ENCODE peak calls at places on chromosomes 6 and 20, in five cellular contexts. One of them, this sample, is unnamed.

GRCh38 chr6:58290177-58290576 is 972.7 kb downstream of the PRIM2 start:
- DNase-seq in transverse colon: no peak
- DNase-seq in GM12878: no peak
- DNase-seq in breast epithelium: no peak
- DNase-seq in HepG2: no peak
- DNase-seq in this sample: no peak

GRCh38 chr20:64048402-64049044 is 916 bp downstream of the SOX18 start:
- DNase-seq in breast epithelium: no peak
- DNase-seq in HepG2: no peak
- DNase-seq in GM12878: no peak
- DNase-seq in transverse colon: no peak
- DNase-seq in this sample: no peak

GRCh38 chr6:32096394-32097258 is 12.5 kb downstream of the TNXB start:
- DNase-seq in breast epithelium: no peak
- DNase-seq in HepG2: no peak
- DNase-seq in transverse colon: no peak
- DNase-seq in GM12878: no peak
- DNase-seq in this sample: peak; percentile 61

GRCh38 chr6:19988555-19988954 is 151.4 kb downstream of the ID4 start:
- DNase-seq in transverse colon: no peak
- DNase-seq in HepG2: peak; percentile 8
- DNase-seq in GM12878: no peak
- DNase-seq in breast epithelium: no peak
- DNase-seq in this sample: no peak

GRCh38 chr20:62740286-62741141 is 31.9 kb downstream of the NTSR1 start:
- DNase-seq in GM12878: peak; percentile 78
- DNase-seq in HepG2: peak; percentile 54
- DNase-seq in transverse colon: peak; percentile 47
- DNase-seq in breast epithelium: no peak
- DNase-seq in this sample: no peak

GRCh38 chr6:40874495-40874894 is 164.5 kb downstream of the UNC5CL start:
- DNase-seq in HepG2: no peak
- DNase-seq in breast epithelium: peak; percentile 27
- DNase-seq in transverse colon: no peak
- DNase-seq in GM12878: no peak
- DNase-seq in this sample: no peak

GRCh38 chr6:6556162-6556737 is 32.3 kb upstream of the LY86 start:
- DNase-seq in HepG2: no peak
- DNase-seq in transverse colon: no peak
- DNase-seq in GM12878: no peak
- DNase-seq in breast epithelium: no peak
- DNase-seq in this sample: no peak

GRCh38 chr20:54497931-54498718 is 22.7 kb downstream of the DOK5 start:
- DNase-seq in transverse colon: no peak
- DNase-seq in HepG2: no peak
- DNase-seq in GM12878: no peak
- DNase-seq in breast epithelium: no peak
- DNase-seq in this sample: no peak

GRCh38 chr6:19153270-19153980 is 683.7 kb upstream of the ID4 start:
- DNase-seq in transverse colon: no peak
- DNase-seq in breast epithelium: peak; percentile 37
- DNase-seq in GM12878: no peak
- DNase-seq in HepG2: no peak
- DNase-seq in this sample: no peak

GRCh38 chr6:95529762-95530161 is 47.6 kb upstream of the MANEA start:
- DNase-seq in transverse colon: no peak
- DNase-seq in HepG2: no peak
- DNase-seq in breast epithelium: no peak
- DNase-seq in GM12878: no peak
- DNase-seq in this sample: no peak

GRCh38 chr6:72579865-72580264 is 42.0 kb upstream of the KCNQ5 start:
- DNase-seq in transverse colon: no peak
- DNase-seq in breast epithelium: no peak
- DNase-seq in HepG2: no peak
- DNase-seq in GM12878: no peak
- DNase-seq in this sample: no peak

GRCh38 chr6:112665114-112665513 is 318.0 kb downstream of the RFPL4B start:
- DNase-seq in GM12878: no peak
- DNase-seq in transverse colon: no peak
- DNase-seq in breast epithelium: no peak
- DNase-seq in HepG2: no peak
- DNase-seq in this sample: no peak

DNA sequence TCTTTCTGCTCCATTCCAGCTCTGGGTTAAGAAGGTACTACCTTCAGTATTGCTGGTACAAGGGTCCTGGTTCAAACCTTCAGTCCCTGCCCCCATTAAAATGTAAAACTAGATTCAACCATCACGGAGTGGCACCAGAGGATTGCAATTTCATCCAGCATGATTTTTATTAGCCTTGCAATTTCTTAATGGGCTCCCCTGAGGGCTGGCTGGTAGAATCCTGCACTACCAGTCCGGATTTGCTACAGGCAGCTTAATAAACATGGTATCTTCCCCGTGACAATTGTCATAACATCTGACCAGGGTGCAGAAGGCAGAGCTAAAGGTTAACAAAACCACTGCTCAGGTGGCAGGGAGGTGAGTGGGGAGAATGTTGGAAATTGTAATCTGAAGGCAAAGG is 94.6 kb downstream of the PKHD1 start:
- DNase-seq in breast epithelium: no peak
- DNase-seq in transverse colon: no peak
- DNase-seq in HepG2: no peak
- DNase-seq in GM12878: no peak
- DNase-seq in this sample: no peak
- H3K4me1 ChIP-seq in breast epithelium: no peaks in the 10 kb centered on the region
- H3K4me1 ChIP-seq in transverse colon: no peaks in the 10 kb centered on the region
- H3K4me1 ChIP-seq in HepG2: no peaks in the 10 kb centered on the region
- H3K4me1 ChIP-seq in GM12878: peaks cover 14% of the 10 kb centered on the region
- H3K4me1 ChIP-seq in this sample: no peaks in the 10 kb centered on the region

GRCh38 chr20:19757973-19758887 is at the start of gene RIN2:
- DNase-seq in HepG2: peak; percentile 86
- DNase-seq in transverse colon: peak; percentile 92
- DNase-seq in breast epithelium: peak; percentile 89
- DNase-seq in GM12878: no peak
- DNase-seq in this sample: peak; percentile 93

GRCh38 chr20:19760371-19760721 is 2.3 kb downstream of the RIN2 start:
- DNase-seq in breast epithelium: no peak
- DNase-seq in HepG2: no peak
- DNase-seq in GM12878: no peak
- DNase-seq in transverse colon: no peak
- DNase-seq in this sample: no peak

GRCh38 chr20:19756756-19757486 is 1.1 kb upstream of the RIN2 start:
- DNase-seq in breast epithelium: no peak
- DNase-seq in GM12878: no peak
- DNase-seq in transverse colon: no peak
- DNase-seq in HepG2: no peak
- DNase-seq in this sample: no peak

GRCh38 chr20:19758888-19759331 is 852 bp downstream of the RIN2 start:
- DNase-seq in GM12878: no peak
- DNase-seq in breast epithelium: peak; percentile 32
- DNase-seq in HepG2: peak; percentile 74
- DNase-seq in transverse colon: peak; percentile 59
- DNase-seq in this sample: peak; percentile 88

DNA sequence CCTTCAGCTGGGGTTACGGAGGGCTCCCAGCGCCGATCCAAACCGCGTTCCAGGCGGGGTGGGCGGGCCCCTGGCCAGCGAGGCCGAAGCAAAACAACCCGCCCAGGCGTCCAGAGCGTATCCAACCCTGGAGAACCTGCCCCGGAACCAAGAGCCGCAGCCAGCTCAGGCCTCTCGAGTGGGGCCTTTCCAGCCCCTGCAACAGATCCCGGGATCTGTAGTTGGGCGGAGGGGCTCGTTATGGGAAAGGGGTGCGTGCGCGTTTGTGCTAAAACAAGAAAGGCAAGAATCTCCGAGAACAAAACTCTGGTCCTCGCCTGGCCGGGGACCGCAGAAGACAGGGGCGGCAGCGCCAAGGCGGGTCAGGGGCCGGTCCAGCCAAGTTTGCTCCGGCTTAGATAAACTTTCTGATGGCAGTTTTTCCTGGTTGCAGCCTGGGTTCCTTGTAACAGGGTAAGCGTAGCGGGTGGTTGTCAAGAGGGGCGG is 528 bp upstream of the RIN2 start:
- DNase-seq in HepG2: peak; percentile 60
- DNase-seq in transverse colon: peak; percentile 74
- DNase-seq in breast epithelium: peak; percentile 74
- DNase-seq in GM12878: no peak
- DNase-seq in this sample: peak; percentile 92
- TF ChIP-seq POLR2AphosphoS5 in HepG2: peak; percentile 12
- TF ChIP-seq POLR2AphosphoS5 in transverse colon: peak; percentile 73
- TF ChIP-seq POLR2AphosphoS5 in breast epithelium: no peak
- TF ChIP-seq POLR2AphosphoS5 in GM12878: no peak
- TF ChIP-seq POLR2AphosphoS5 in this sample: no peak

GRCh38 chr6:158287047-158287446 is 25.2 kb upstream of the TULP4 start:
- DNase-seq in transverse colon: peak; percentile 28
- DNase-seq in GM12878: no peak
- DNase-seq in HepG2: no peak
- DNase-seq in breast epithelium: no peak
- DNase-seq in this sample: no peak

GRCh38 chr6:158293122-158293521 is 19.1 kb upstream of the TULP4 start:
- DNase-seq in HepG2: no peak
- DNase-seq in GM12878: peak; percentile 28
- DNase-seq in transverse colon: no peak
- DNase-seq in breast epithelium: no peak
- DNase-seq in this sample: no peak

GRCh38 chr6:158292016-158292415 is 20.2 kb upstream of the TULP4 start:
- DNase-seq in breast epithelium: no peak
- DNase-seq in transverse colon: no peak
- DNase-seq in HepG2: no peak
- DNase-seq in GM12878: no peak
- DNase-seq in this sample: no peak

GRCh38 chr6:158290659-158291058 is 21.6 kb upstream of the TULP4 start:
- DNase-seq in breast epithelium: no peak
- DNase-seq in GM12878: peak; percentile 39
- DNase-seq in HepG2: no peak
- DNase-seq in transverse colon: peak; percentile 57
- DNase-seq in this sample: no peak

DNA sequence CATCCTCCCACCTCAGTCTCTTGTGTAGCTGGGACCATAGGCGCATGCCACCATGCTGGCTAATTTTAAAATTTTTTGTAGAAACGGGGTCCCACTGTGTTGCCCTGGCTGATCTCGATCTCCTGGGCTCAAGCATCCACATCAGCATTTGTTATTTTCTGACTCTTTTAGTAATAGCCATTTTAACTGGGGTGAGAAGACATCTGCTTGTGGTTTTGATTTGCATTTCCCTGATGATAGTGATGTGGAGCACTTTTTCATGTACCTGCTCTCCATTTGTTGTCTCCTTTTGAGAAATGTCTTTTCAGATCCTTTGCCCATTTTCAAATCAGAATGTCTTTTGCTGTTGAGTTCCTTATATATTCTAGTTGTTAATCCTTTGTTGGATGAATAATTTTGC is 22.2 kb upstream of the TULP4 start:
- DNase-seq in GM12878: peak; percentile 45
- DNase-seq in transverse colon: no peak
- DNase-seq in breast epithelium: no peak
- DNase-seq in HepG2: no peak
- DNase-seq in this sample: no peak
- H3K4me1 ChIP-seq in GM12878: peaks cover 30% of the 10 kb centered on the region
- H3K4me1 ChIP-seq in transverse colon: peaks cover 12% of the 10 kb centered on the region
- H3K4me1 ChIP-seq in breast epithelium: no peaks in the 10 kb centered on the region
- H3K4me1 ChIP-seq in HepG2: peaks cover 41% of the 10 kb centered on the region
- H3K4me1 ChIP-seq in this sample: peaks cover 12% of the 10 kb centered on the region

DNA sequence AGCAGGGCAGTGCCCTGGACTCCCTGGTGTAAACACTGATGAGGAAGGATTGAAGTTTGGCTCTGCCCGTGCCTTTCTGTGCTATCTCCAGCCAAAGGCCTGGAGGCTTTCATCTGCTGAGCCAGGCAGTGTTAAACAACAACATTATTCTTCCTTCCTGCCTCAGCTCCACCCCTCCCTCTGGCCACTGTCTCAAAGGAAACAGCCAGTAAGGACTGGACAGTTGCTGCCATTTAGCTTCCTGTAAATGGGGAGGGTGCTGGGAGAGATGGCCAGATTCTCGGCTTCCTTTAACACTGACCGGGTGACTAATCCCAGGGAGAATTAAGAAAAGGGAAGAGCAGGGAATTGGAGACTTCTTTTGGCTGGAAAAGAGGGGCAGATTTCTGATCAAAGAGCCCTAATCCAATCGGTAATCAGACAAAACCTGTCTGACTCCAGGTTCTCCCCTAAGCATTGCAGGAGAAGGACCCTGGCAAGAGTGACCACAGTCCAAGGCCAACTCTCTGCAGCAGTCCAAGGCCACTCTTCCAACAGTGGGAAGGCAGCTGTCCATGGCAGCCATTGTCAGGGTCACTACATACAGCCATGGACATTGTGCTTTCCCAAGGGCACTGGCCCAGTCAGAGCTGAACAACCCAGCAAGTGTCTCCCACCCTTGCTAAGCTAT is 19.6 kb upstream of the ADGRF1 start:
- DNase-seq in transverse colon: peak; percentile 14
- DNase-seq in GM12878: no peak
- DNase-seq in HepG2: peak; percentile 72
- DNase-seq in breast epithelium: peak; percentile 56
- DNase-seq in this sample: no peak
- TF ChIP-seq POLR2AphosphoS5 in transverse colon: peak; percentile 73
- TF ChIP-seq POLR2AphosphoS5 in GM12878: no peak
- TF ChIP-seq POLR2AphosphoS5 in HepG2: no peak
- TF ChIP-seq POLR2AphosphoS5 in breast epithelium: no peak
- TF ChIP-seq POLR2AphosphoS5 in this sample: no peak